ENCODE peak calls at places on chromosomes 13 and 19, in ten cellular contexts. R, F, Y, D, I, V, P, T, G and M are unnamed samples. For H3K9me3, the result is how much of the 10 kb centered on the place peaks cover.

GRCh38 chr13:99626461-99627082 is 125.3 kb downstream of the TM9SF2 start:
- DNase-seq in R (peak), F (peak), Y (no peak), D (no peak), I (no peak), V (no peak), P (no peak), T (no peak), G (no peak), M (peak)

GRCh38 chr19:29529646-29530548 is 4.1 kb downstream of the VSTM2B start:
- DNase-seq in R (peak), F (no peak), Y (no peak), D (no peak), I (no peak), V (no peak), P (no peak), T (no peak), G (no peak), M (no peak)

GRCh38 chr13:44107357-44108121 is 227.8 kb downstream of the LACC1 start:
- DNase-seq in R (no peak), F (no peak), Y (no peak), D (no peak), I (no peak), V (no peak), P (no peak), T (no peak), G (no peak), M (no peak)

GRCh38 chr13:83216521-83217245 is 665.6 kb downstream of the SLITRK1 start:
- DNase-seq in R (no peak), F (no peak), Y (no peak), D (no peak), I (no peak), V (no peak), P (no peak), T (no peak), G (no peak), M (no peak)

GRCh38 chr13:31073859-31074718 is 87.6 kb downstream of the HSPH1 start:
- DNase-seq in R (peak), F (peak), Y (no peak), D (no peak), I (no peak), V (peak), P (no peak), T (no peak), G (peak), M (no peak)

GRCh38 chr13:42274386-42275097 is 2.6 kb downstream of the AKAP11 start:
- DNase-seq in R (no peak), F (no peak), Y (no peak), D (no peak), I (no peak), V (peak), P (no peak), T (no peak), G (no peak), M (no peak)

GRCh38 chr13:113216165-113217056 is 7.0 kb downstream of the CUL4A start:
- DNase-seq in R (peak), F (peak), Y (peak), D (peak), I (no peak), V (no peak), P (peak), T (peak), G (peak), M (peak)

GRCh38 chr13:108915095-108915633 is 285.8 kb downstream of the MYO16 start:
- DNase-seq in R (no peak), F (peak), Y (no peak), D (no peak), I (no peak), V (no peak), P (no peak), T (no peak), G (no peak), M (no peak)

GRCh38 chr13:98591721-98592352 is 14.9 kb upstream of the STK24 start:
- DNase-seq in R (no peak), F (no peak), Y (no peak), D (no peak), I (no peak), V (no peak), P (no peak), T (no peak), G (no peak), M (no peak)

GRCh38 chr19:11381535-11382369 is 2.4 kb downstream of the EPOR start:
- DNase-seq in R (peak), F (peak), Y (peak), D (peak), I (peak), V (peak), P (peak), T (peak), G (peak), M (peak)

GRCh38 chr13:31697290-31697689 is 42.0 kb upstream of the RXFP2 start:
- DNase-seq in R (no peak), F (peak), Y (no peak), D (no peak), I (no peak), V (no peak), P (no peak), T (no peak), G (no peak), M (no peak)

GRCh38 chr19:28242317-28242927 is 970.5 kb downstream of the UQCRFS1 start:
- DNase-seq in R (peak), F (no peak), Y (peak), D (no peak), I (no peak), V (peak), P (peak), T (no peak), G (no peak), M (no peak)

GRCh38 chr19:48480151-48480475 is 10.9 kb downstream of the CYTH2 start:
- DNase-seq in R (no peak), F (no peak), Y (peak), D (peak), I (peak), V (no peak), P (peak), T (peak), G (peak), M (no peak)

GRCh38 chr19:2170219-2170618 is 6.5 kb downstream of the DOT1L start:
- DNase-seq in R (peak), F (no peak), Y (no peak), D (no peak), I (no peak), V (no peak), P (no peak), T (no peak), G (no peak), M (no peak)

GRCh38 chr13:42615691-42616090 is 41.7 kb downstream of the TNFSF11 start:
- DNase-seq in R (no peak), F (no peak), Y (no peak), D (no peak), I (no peak), V (no peak), P (no peak), T (no peak), G (no peak), M (no peak)

GRCh38 chr19:21328402-21328801 is 808 bp downstream of the ZNF708 start:
- DNase-seq in R (peak), F (peak), Y (no peak), D (no peak), I (no peak), V (peak), P (no peak), T (no peak), G (no peak), M (no peak)

GRCh38 chr13:107873908-107874307 is 341.4 kb downstream of the LIG4 start:
- DNase-seq in R (no peak), F (no peak), Y (no peak), D (no peak), I (no peak), V (no peak), P (no peak), T (no peak), G (no peak), M (no peak)

GRCh38 chr13:66864627-66865026 is 365.5 kb downstream of the PCDH9 start:
- DNase-seq in R (no peak), F (no peak), Y (no peak), D (no peak), I (no peak), V (peak), P (no peak), T (no peak), G (no peak), M (no peak)
- H3K4me3 ChIP-seq in R (no peak), F (no peak), Y (no peak), D (no peak), I (no peak), V (peak), P (no peak), T (no peak), G (no peak), M (no peak)

DNA sequence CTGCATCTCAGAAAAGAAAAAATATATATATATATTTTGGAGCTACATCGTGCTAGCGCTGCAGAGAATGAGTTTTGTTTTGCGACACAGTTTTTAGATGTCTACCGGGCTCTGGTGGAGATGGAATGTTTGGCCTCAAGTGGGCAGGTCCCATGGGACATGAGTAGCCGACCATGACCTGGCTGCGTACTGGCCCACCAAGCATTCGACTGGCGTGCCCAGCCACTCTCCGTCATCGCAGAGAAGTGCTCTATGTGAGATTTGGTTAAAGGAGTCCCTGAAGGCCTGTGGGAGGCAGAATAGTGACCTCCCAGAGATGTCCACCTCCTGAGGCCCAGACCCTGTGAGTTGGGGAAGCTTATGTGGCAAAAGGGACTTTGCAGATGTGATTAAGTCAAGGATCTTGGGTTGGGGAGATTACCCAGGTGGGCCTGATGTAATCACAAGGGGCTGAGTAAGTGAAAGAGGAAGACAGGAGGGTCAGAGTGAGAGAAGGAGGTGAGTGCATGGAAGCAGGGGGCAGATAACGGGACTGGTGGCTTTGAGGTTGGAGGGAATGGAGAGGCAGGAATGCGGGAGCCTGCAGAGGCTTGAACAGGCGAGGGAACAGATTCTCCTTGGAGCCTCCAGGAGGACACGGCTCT is 817 bp upstream of the LILRB4 start:
- DNase-seq in R (no peak), F (no peak), Y (no peak), D (no peak), I (no peak), V (peak), P (no peak), T (no peak), G (no peak), M (no peak)
- H3K9me3 ChIP-seq in R (under half), F (under half), Y (under half), D (under half), I (under half), V (under half), P (under half), T (under half), G (under half), M (under half)

GRCh38 chr19:18232540-18233223 is 6.4 kb upstream of the PDE4C start:
- DNase-seq in R (no peak), F (no peak), Y (no peak), D (no peak), I (no peak), V (no peak), P (no peak), T (no peak), G (no peak), M (no peak)
- H3K4me3 ChIP-seq in R (peak), F (no peak), Y (no peak), D (no peak), I (no peak), V (no peak), P (no peak), T (no peak), G (no peak), M (no peak)

DNA sequence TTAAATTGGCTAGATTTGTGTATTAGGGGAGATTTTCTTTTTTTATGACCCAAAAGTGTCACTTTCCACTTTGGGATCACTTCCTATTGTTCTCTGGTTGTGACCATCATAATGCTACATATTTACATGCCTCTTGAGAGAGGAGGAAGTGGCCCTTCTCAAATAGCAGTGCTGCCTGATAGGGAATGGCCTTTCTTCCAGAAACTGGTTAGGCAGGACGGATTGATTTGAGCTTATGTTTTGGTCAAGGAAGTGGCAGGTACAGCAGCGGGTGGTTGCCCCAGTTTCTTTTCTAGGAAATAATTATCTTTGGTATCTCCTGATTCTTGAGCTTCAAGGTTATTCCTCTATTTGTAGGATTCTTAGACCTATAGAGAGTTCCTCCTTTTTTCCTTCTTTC is 21.9 kb upstream of the WTIP start:
- DNase-seq in R (no peak), F (no peak), Y (peak), D (no peak), I (no peak), V (no peak), P (no peak), T (no peak), G (peak), M (no peak)
- H3K9me3 ChIP-seq in R (under half), F (under half), Y (under half), D (under half), I (under half), V (under half), P (under half), T (under half), G (under half), M (under half)

DNA sequence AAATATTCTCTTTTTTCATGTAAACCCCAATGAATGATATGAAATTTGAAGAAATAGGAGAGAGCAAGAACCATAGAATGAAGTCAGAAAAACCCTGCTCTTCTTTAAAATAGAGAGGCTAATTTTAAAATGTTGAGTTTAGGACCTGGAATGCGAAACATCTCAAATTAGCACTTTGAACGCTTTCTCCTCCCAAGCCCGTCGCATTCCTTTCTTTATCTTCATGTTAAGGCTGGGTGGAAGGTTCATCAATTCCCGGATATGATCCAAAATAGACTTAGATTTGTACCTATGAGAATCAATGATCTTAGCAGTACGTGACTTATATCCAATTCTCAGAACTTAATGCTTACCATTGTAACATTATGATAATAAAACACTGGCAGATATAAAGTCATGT is 24.1 kb upstream of the LGALS16 start:
- DNase-seq in R (no peak), F (no peak), Y (no peak), D (no peak), I (no peak), V (no peak), P (no peak), T (no peak), G (no peak), M (no peak)
- H3K4me3 ChIP-seq in R (no peak), F (no peak), Y (no peak), D (no peak), I (no peak), V (no peak), P (no peak), T (no peak), G (no peak), M (no peak)

DNA sequence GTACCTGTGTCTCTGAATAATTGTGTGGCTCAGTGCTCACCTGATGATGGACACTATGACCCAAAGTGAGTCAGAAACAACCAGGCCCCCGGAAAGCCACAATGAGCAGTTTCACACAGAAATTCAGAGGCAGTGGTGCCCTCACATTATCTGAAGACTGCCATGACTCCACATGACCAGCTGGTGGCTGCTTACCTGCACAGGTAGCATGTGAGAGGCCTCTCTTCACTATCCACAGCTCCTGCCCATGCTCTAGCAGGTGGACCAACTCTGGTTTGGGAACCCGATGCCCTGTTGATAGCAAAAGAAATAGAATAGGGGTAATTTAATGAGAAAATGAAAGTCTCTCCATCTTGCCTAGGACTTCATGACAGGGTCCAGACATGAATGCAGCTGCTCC is 7.2 kb downstream of the ZNF550 start:
- DNase-seq in R (no peak), F (no peak), Y (no peak), D (no peak), I (no peak), V (no peak), P (no peak), T (no peak), G (no peak), M (no peak)
- H3K9me3 ChIP-seq in R (under half), F (half or more), Y (half or more), D (half or more), I (under half), V (under half), P (half or more), T (under half), G (under half), M (half or more)

GRCh38 chr19:9995999-9996398 is 14.3 kb downstream of the COL5A3 start:
- DNase-seq in R (no peak), F (no peak), Y (no peak), D (no peak), I (no peak), V (no peak), P (no peak), T (no peak), G (no peak), M (no peak)
- H3K4me3 ChIP-seq in R (no peak), F (no peak), Y (no peak), D (no peak), I (no peak), V (no peak), P (no peak), T (no peak), G (no peak), M (no peak)

DNA sequence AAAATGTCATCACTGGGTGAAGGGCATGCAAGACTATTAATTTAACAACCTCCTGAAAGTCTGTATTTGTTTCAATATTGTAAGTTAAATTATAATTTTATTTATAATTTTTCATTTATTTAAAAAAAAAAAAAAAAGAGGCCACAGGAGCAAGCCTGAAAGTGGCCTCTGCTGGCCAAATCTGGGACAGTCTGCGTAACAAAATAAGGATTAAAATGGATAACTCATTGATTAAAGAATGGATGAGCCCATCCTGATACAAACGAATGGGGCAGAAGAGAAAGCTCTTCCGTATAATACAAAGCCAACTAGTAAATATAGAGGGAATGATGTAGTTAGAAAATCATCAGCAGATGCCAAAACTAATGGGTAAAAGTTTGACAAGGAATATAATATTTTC is 36.2 kb downstream of the SUCLA2 start:
- DNase-seq in R (no peak), F (no peak), Y (no peak), D (no peak), I (no peak), V (no peak), P (no peak), T (no peak), G (no peak), M (no peak)
- H3K9me3 ChIP-seq in R (under half), F (under half), Y (under half), D (under half), I (under half), V (under half), P (under half), T (under half), G (under half), M (under half)

GRCh38 chr19:12766051-12766521 is 9.3 kb downstream of the HOOK2 start:
- DNase-seq in R (peak), F (peak), Y (no peak), D (peak), I (peak), V (peak), P (peak), T (peak), G (peak), M (peak)
- H3K4me3 ChIP-seq in R (peak), F (peak), Y (no peak), D (peak), I (peak), V (peak), P (no peak), T (peak), G (peak), M (peak)

DNA sequence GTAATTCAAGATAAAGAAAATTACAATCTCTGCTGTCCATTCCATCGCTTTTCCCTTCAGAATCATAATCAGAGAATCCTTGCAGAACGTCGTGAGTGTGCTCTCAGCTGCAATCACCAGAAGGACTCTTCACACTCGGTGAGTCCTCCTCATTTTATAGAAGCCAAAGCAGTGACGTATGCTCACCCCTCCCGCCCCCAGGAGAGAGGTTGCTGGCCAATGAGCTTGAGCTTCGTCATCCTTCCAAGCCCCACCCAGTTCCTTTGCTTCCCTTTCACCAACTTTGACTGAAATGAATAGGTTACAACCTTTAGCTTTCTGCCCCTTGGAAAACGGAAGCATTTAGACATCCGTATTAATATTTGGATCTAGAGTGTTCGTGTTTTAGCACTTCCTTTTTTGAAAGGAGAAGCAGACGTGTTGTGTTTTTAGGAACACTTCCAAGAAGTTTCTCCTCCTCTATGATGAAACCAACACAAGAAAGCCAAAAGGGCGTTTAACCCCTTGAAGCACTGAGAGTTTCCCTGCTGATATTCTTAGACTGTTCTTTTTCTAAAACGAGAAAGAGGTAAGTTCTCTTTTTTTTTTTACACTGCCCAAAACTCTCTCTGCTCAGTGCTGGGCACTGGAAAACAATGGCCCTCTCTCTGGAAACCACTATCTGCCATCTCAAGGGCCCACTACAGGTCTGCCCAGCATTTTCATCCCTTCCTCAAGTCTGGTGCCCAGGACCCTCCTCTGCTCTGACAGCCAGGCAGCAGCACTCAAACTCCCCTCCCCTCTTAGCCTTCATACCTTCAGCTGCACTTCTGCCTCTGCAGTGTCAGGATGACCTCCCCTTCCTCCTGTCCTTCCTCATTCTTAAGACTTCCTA is 44.3 kb upstream of the CEACAM21 start:
- DNase-seq in R (no peak), F (no peak), Y (peak), D (peak), I (peak), V (peak), P (peak), T (peak), G (peak), M (peak)
- H3K9me3 ChIP-seq in R (under half), F (under half), Y (under half), D (under half), I (under half), V (under half), P (under half), T (under half), G (under half), M (under half)